ENCODE peak calls at places on chromosome 9, in nine cellular contexts. One of them, this sample, is unnamed.

GRCh38 chr9:133862585-133863041 is 124.5 kb upstream of the SARDH start:
- DNase-seq in CD8-positive, alpha-beta memory T cell: no peak
- DNase-seq in NCI-H460: no peak
- DNase-seq in LoVo: no peak
- DNase-seq in natural killer cell treated with Interleukin-12 subunit alpha and Interleukin-12 subunit beta and Interleukin-15 and Interleukin-18, amount 100 ng/mL, for 72 hours: no peak
- DNase-seq in stimulated activated CD4-positive, alpha-beta T cell treated with anti-CD3 and anti-CD28 coated beads, Interleukin-1b, Interleukin-23, amount 100 ng/mL, for 24 hours: no peak
- DNase-seq in GM23338: no peak
- DNase-seq in cardiac muscle cell: no peak
- DNase-seq in A549: no peak
- DNase-seq in this sample: no peak

GRCh38 chr9:136373300-136374182 is at the start of gene CARD9:
- DNase-seq in CD8-positive, alpha-beta memory T cell: no peak
- DNase-seq in NCI-H460: no peak
- DNase-seq in LoVo: no peak
- DNase-seq in natural killer cell treated with Interleukin-12 subunit alpha and Interleukin-12 subunit beta and Interleukin-15 and Interleukin-18, amount 100 ng/mL, for 72 hours: no peak
- DNase-seq in stimulated activated CD4-positive, alpha-beta T cell treated with anti-CD3 and anti-CD28 coated beads, Interleukin-1b, Interleukin-23, amount 100 ng/mL, for 24 hours: no peak
- DNase-seq in GM23338: no peak
- DNase-seq in cardiac muscle cell: no peak
- DNase-seq in A549: no peak
- DNase-seq in this sample: no peak

GRCh38 chr9:5402217-5402616 is 35.5 kb downstream of the PLGRKT start:
- DNase-seq in CD8-positive, alpha-beta memory T cell: no peak
- DNase-seq in NCI-H460: no peak
- DNase-seq in LoVo: no peak
- DNase-seq in natural killer cell treated with Interleukin-12 subunit alpha and Interleukin-12 subunit beta and Interleukin-15 and Interleukin-18, amount 100 ng/mL, for 72 hours: no peak
- DNase-seq in stimulated activated CD4-positive, alpha-beta T cell treated with anti-CD3 and anti-CD28 coated beads, Interleukin-1b, Interleukin-23, amount 100 ng/mL, for 24 hours: no peak
- DNase-seq in GM23338: peak; percentile 49
- DNase-seq in cardiac muscle cell: no peak
- DNase-seq in A549: no peak
- DNase-seq in this sample: no peak

GRCh38 chr9:115673599-115673998 is 480.0 kb upstream of the PAPPA start:
- DNase-seq in CD8-positive, alpha-beta memory T cell: no peak
- DNase-seq in NCI-H460: no peak
- DNase-seq in LoVo: peak; percentile 5
- DNase-seq in natural killer cell treated with Interleukin-12 subunit alpha and Interleukin-12 subunit beta and Interleukin-15 and Interleukin-18, amount 100 ng/mL, for 72 hours: no peak
- DNase-seq in stimulated activated CD4-positive, alpha-beta T cell treated with anti-CD3 and anti-CD28 coated beads, Interleukin-1b, Interleukin-23, amount 100 ng/mL, for 24 hours: no peak
- DNase-seq in GM23338: no peak
- DNase-seq in cardiac muscle cell: peak; percentile 63
- DNase-seq in A549: peak; percentile 39
- DNase-seq in this sample: no peak

GRCh38 chr9:4397917-4398316 is 92.4 kb upstream of the SLC1A1 start:
- DNase-seq in CD8-positive, alpha-beta memory T cell: no peak
- DNase-seq in NCI-H460: no peak
- DNase-seq in LoVo: no peak
- DNase-seq in natural killer cell treated with Interleukin-12 subunit alpha and Interleukin-12 subunit beta and Interleukin-15 and Interleukin-18, amount 100 ng/mL, for 72 hours: no peak
- DNase-seq in stimulated activated CD4-positive, alpha-beta T cell treated with anti-CD3 and anti-CD28 coated beads, Interleukin-1b, Interleukin-23, amount 100 ng/mL, for 24 hours: no peak
- DNase-seq in GM23338: no peak
- DNase-seq in cardiac muscle cell: peak; percentile 34
- DNase-seq in A549: no peak
- DNase-seq in this sample: no peak

GRCh38 chr9:102507044-102507687 is 488.0 kb upstream of the CYLC2 start:
- DNase-seq in CD8-positive, alpha-beta memory T cell: no peak
- DNase-seq in NCI-H460: no peak
- DNase-seq in LoVo: no peak
- DNase-seq in natural killer cell treated with Interleukin-12 subunit alpha and Interleukin-12 subunit beta and Interleukin-15 and Interleukin-18, amount 100 ng/mL, for 72 hours: no peak
- DNase-seq in stimulated activated CD4-positive, alpha-beta T cell treated with anti-CD3 and anti-CD28 coated beads, Interleukin-1b, Interleukin-23, amount 100 ng/mL, for 24 hours: no peak
- DNase-seq in GM23338: no peak
- DNase-seq in cardiac muscle cell: no peak
- DNase-seq in A549: no peak
- DNase-seq in this sample: no peak

GRCh38 chr9:74391816-74392215 is 105.3 kb upstream of the RORB start:
- DNase-seq in CD8-positive, alpha-beta memory T cell: no peak
- DNase-seq in NCI-H460: no peak
- DNase-seq in LoVo: no peak
- DNase-seq in natural killer cell treated with Interleukin-12 subunit alpha and Interleukin-12 subunit beta and Interleukin-15 and Interleukin-18, amount 100 ng/mL, for 72 hours: no peak
- DNase-seq in stimulated activated CD4-positive, alpha-beta T cell treated with anti-CD3 and anti-CD28 coated beads, Interleukin-1b, Interleukin-23, amount 100 ng/mL, for 24 hours: no peak
- DNase-seq in GM23338: no peak
- DNase-seq in cardiac muscle cell: no peak
- DNase-seq in A549: no peak
- DNase-seq in this sample: no peak

GRCh38 chr9:134421888-134422287 is 95.6 kb downstream of the RXRA start:
- DNase-seq in CD8-positive, alpha-beta memory T cell: no peak
- DNase-seq in NCI-H460: no peak
- DNase-seq in LoVo: no peak
- DNase-seq in natural killer cell treated with Interleukin-12 subunit alpha and Interleukin-12 subunit beta and Interleukin-15 and Interleukin-18, amount 100 ng/mL, for 72 hours: no peak
- DNase-seq in stimulated activated CD4-positive, alpha-beta T cell treated with anti-CD3 and anti-CD28 coated beads, Interleukin-1b, Interleukin-23, amount 100 ng/mL, for 24 hours: no peak
- DNase-seq in GM23338: no peak
- DNase-seq in cardiac muscle cell: no peak
- DNase-seq in A549: no peak
- DNase-seq in this sample: no peak

GRCh38 chr9:95772320-95773060 is 103.0 kb upstream of the ERCC6L2 start:
- DNase-seq in CD8-positive, alpha-beta memory T cell: peak; percentile 65
- DNase-seq in NCI-H460: no peak
- DNase-seq in LoVo: peak; percentile 58
- DNase-seq in natural killer cell treated with Interleukin-12 subunit alpha and Interleukin-12 subunit beta and Interleukin-15 and Interleukin-18, amount 100 ng/mL, for 72 hours: no peak
- DNase-seq in stimulated activated CD4-positive, alpha-beta T cell treated with anti-CD3 and anti-CD28 coated beads, Interleukin-1b, Interleukin-23, amount 100 ng/mL, for 24 hours: no peak
- DNase-seq in GM23338: peak; percentile 72
- DNase-seq in cardiac muscle cell: peak; percentile 86
- DNase-seq in A549: no peak
- DNase-seq in this sample: no peak

GRCh38 chr9:89461302-89461701 is 36.6 kb downstream of the SEMA4D start:
- DNase-seq in CD8-positive, alpha-beta memory T cell: no peak
- DNase-seq in NCI-H460: no peak
- DNase-seq in LoVo: no peak
- DNase-seq in natural killer cell treated with Interleukin-12 subunit alpha and Interleukin-12 subunit beta and Interleukin-15 and Interleukin-18, amount 100 ng/mL, for 72 hours: no peak
- DNase-seq in stimulated activated CD4-positive, alpha-beta T cell treated with anti-CD3 and anti-CD28 coated beads, Interleukin-1b, Interleukin-23, amount 100 ng/mL, for 24 hours: no peak
- DNase-seq in GM23338: no peak
- DNase-seq in cardiac muscle cell: peak; percentile 81
- DNase-seq in A549: no peak
- DNase-seq in this sample: no peak

GRCh38 chr9:120214331-120214730 is 365.6 kb downstream of the CDK5RAP2 start:
- DNase-seq in CD8-positive, alpha-beta memory T cell: no peak
- DNase-seq in NCI-H460: no peak
- DNase-seq in LoVo: no peak
- DNase-seq in natural killer cell treated with Interleukin-12 subunit alpha and Interleukin-12 subunit beta and Interleukin-15 and Interleukin-18, amount 100 ng/mL, for 72 hours: no peak
- DNase-seq in stimulated activated CD4-positive, alpha-beta T cell treated with anti-CD3 and anti-CD28 coated beads, Interleukin-1b, Interleukin-23, amount 100 ng/mL, for 24 hours: no peak
- DNase-seq in GM23338: no peak
- DNase-seq in cardiac muscle cell: no peak
- DNase-seq in A549: no peak
- DNase-seq in this sample: no peak

GRCh38 chr9:38175423-38175822 is 106.4 kb upstream of the SHB start:
- DNase-seq in CD8-positive, alpha-beta memory T cell: no peak
- DNase-seq in NCI-H460: no peak
- DNase-seq in LoVo: no peak
- DNase-seq in natural killer cell treated with Interleukin-12 subunit alpha and Interleukin-12 subunit beta and Interleukin-15 and Interleukin-18, amount 100 ng/mL, for 72 hours: no peak
- DNase-seq in stimulated activated CD4-positive, alpha-beta T cell treated with anti-CD3 and anti-CD28 coated beads, Interleukin-1b, Interleukin-23, amount 100 ng/mL, for 24 hours: no peak
- DNase-seq in GM23338: no peak
- DNase-seq in cardiac muscle cell: no peak
- DNase-seq in A549: no peak
- DNase-seq in this sample: no peak

GRCh38 chr9:131468031-131468430 is 34.7 kb upstream of the POMT1 start:
- DNase-seq in CD8-positive, alpha-beta memory T cell: no peak
- DNase-seq in NCI-H460: no peak
- DNase-seq in LoVo: no peak
- DNase-seq in natural killer cell treated with Interleukin-12 subunit alpha and Interleukin-12 subunit beta and Interleukin-15 and Interleukin-18, amount 100 ng/mL, for 72 hours: no peak
- DNase-seq in stimulated activated CD4-positive, alpha-beta T cell treated with anti-CD3 and anti-CD28 coated beads, Interleukin-1b, Interleukin-23, amount 100 ng/mL, for 24 hours: no peak
- DNase-seq in GM23338: no peak
- DNase-seq in cardiac muscle cell: no peak
- DNase-seq in A549: no peak
- DNase-seq in this sample: no peak

GRCh38 chr9:37210737-37211523 is 90.6 kb downstream of the ZCCHC7 start:
- DNase-seq in CD8-positive, alpha-beta memory T cell: no peak
- DNase-seq in NCI-H460: no peak
- DNase-seq in LoVo: no peak
- DNase-seq in natural killer cell treated with Interleukin-12 subunit alpha and Interleukin-12 subunit beta and Interleukin-15 and Interleukin-18, amount 100 ng/mL, for 72 hours: no peak
- DNase-seq in stimulated activated CD4-positive, alpha-beta T cell treated with anti-CD3 and anti-CD28 coated beads, Interleukin-1b, Interleukin-23, amount 100 ng/mL, for 24 hours: no peak
- DNase-seq in GM23338: no peak
- DNase-seq in cardiac muscle cell: no peak
- DNase-seq in A549: no peak
- DNase-seq in this sample: no peak

GRCh38 chr9:69584746-69585145 is 87.4 kb downstream of the APBA1 start:
- DNase-seq in CD8-positive, alpha-beta memory T cell: no peak
- DNase-seq in NCI-H460: no peak
- DNase-seq in LoVo: no peak
- DNase-seq in natural killer cell treated with Interleukin-12 subunit alpha and Interleukin-12 subunit beta and Interleukin-15 and Interleukin-18, amount 100 ng/mL, for 72 hours: no peak
- DNase-seq in stimulated activated CD4-positive, alpha-beta T cell treated with anti-CD3 and anti-CD28 coated beads, Interleukin-1b, Interleukin-23, amount 100 ng/mL, for 24 hours: no peak
- DNase-seq in GM23338: no peak
- DNase-seq in cardiac muscle cell: peak; percentile 32
- DNase-seq in A549: no peak
- DNase-seq in this sample: no peak

GRCh38 chr9:26650325-26650724 is 242.3 kb downstream of the CAAP1 start:
- DNase-seq in CD8-positive, alpha-beta memory T cell: no peak
- DNase-seq in NCI-H460: no peak
- DNase-seq in LoVo: no peak
- DNase-seq in natural killer cell treated with Interleukin-12 subunit alpha and Interleukin-12 subunit beta and Interleukin-15 and Interleukin-18, amount 100 ng/mL, for 72 hours: no peak
- DNase-seq in stimulated activated CD4-positive, alpha-beta T cell treated with anti-CD3 and anti-CD28 coated beads, Interleukin-1b, Interleukin-23, amount 100 ng/mL, for 24 hours: no peak
- DNase-seq in GM23338: no peak
- DNase-seq in cardiac muscle cell: no peak
- DNase-seq in A549: no peak
- DNase-seq in this sample: no peak

GRCh38 chr9:134551657-134552348 is 89.8 kb upstream of the COL5A1 start:
- DNase-seq in CD8-positive, alpha-beta memory T cell: no peak
- DNase-seq in NCI-H460: no peak
- DNase-seq in LoVo: peak; percentile 51
- DNase-seq in natural killer cell treated with Interleukin-12 subunit alpha and Interleukin-12 subunit beta and Interleukin-15 and Interleukin-18, amount 100 ng/mL, for 72 hours: peak; percentile 56
- DNase-seq in stimulated activated CD4-positive, alpha-beta T cell treated with anti-CD3 and anti-CD28 coated beads, Interleukin-1b, Interleukin-23, amount 100 ng/mL, for 24 hours: no peak
- DNase-seq in GM23338: no peak
- DNase-seq in cardiac muscle cell: peak; percentile 90
- DNase-seq in A549: peak; percentile 48
- DNase-seq in this sample: no peak